ENCODE peak calls at places on chromosomes 4 and X, in ten cellular contexts. Q, C, E, M, W, R, D, Y, N and G are unnamed samples.

GRCh38 chr4:38015886-38016515 is 55.8 kb downstream of the PTTG2 start:
- DNase-seq in N (no peak), Y (no peak), D (no peak), C (no peak), Q (no peak), M (no peak), W (no peak), R (no peak), E (no peak), G (no peak)

GRCh38 chrX:41661366-41662095 is 27.2 kb upstream of the GPR34 start:
- DNase-seq in Y (no peak), E (no peak), M (no peak), W (no peak), N (no peak), C (no peak), Q (no peak), D (no peak), R (no peak), G (no peak)

GRCh38 chr4:141047228-141047884 is 85.9 kb downstream of the RNF150 start:
- DNase-seq in Y (peak; percentile 2), M (no peak), D (no peak), N (no peak), R (no peak), W (no peak), C (no peak), E (no peak), Q (no peak), G (no peak)

GRCh38 chrX:11787564-11787963 is 29.5 kb downstream of the MSL3 start:
- DNase-seq in D (peak; percentile 81), N (peak; percentile 17), R (no peak), Y (peak; percentile 96), Q (peak; percentile 50), M (peak; percentile 45), E (peak; percentile 86), W (no peak), C (no peak), G (peak; percentile 41)

GRCh38 chrX:149837639-149838038 is 43.3 kb upstream of the MAGEA8 start:
- DNase-seq in C (no peak), D (peak; percentile 29), R (no peak), E (no peak), Y (no peak), W (no peak), Q (peak; percentile 3), M (no peak), N (no peak), G (no peak)

GRCh38 chrX:48493890-48494364 is 14.9 kb upstream of the PORCN start:
- DNase-seq in M (peak; percentile 5), W (no peak), N (peak; percentile 28), D (peak; percentile 17), R (no peak), Q (no peak), Y (peak; percentile 91), C (no peak), E (peak; percentile 74), G (peak; percentile 35)

GRCh38 chr4:47704693-47705325 is 133.1 kb downstream of the CORIN start:
- DNase-seq in E (peak; percentile 80), N (peak; percentile 17), R (peak; percentile 22), Q (no peak), M (peak; percentile 82), W (no peak), Y (peak; percentile 57), C (no peak), D (peak; percentile 22), G (peak; percentile 21)

GRCh38 chrX:47723689-47724088 is 64.7 kb upstream of the UXT start:
- DNase-seq in R (peak; percentile 27), W (no peak), N (no peak), D (peak; percentile 39), E (peak; percentile 15), C (no peak), Y (peak; percentile 54), Q (peak; percentile 0), M (no peak), G (no peak)

GRCh38 chr4:155339588-155339987 is 37.2 kb downstream of the MAP9 start:
- DNase-seq in N (peak; percentile 14), D (no peak), E (no peak), M (no peak), Y (peak; percentile 4), W (no peak), R (no peak), Q (no peak), C (no peak), G (peak; percentile 39)

GRCh38 chr4:79638735-79639134 is 230.7 kb upstream of the GK2 start:
- DNase-seq in M (no peak), Q (no peak), D (no peak), C (no peak), W (no peak), Y (no peak), E (no peak), N (no peak), R (no peak), G (no peak)

GRCh38 chrX:151871244-151871643 is 41.4 kb upstream of the MAGEA4 start:
- DNase-seq in C (no peak), Y (no peak), D (no peak), E (no peak), M (no peak), Q (no peak), R (no peak), N (no peak), W (no peak), G (no peak)

GRCh38 chr4:9952415-9952950 is 68.8 kb downstream of the SLC2A9 start:
- DNase-seq in W (no peak), Y (no peak), Q (no peak), E (no peak), D (no peak), M (no peak), R (no peak), N (no peak), C (no peak), G (no peak)

GRCh38 chr4:173793937-173794510 is 264.0 kb upstream of the HAND2 start:
- DNase-seq in Q (no peak), Y (no peak), R (no peak), W (no peak), M (no peak), E (no peak), N (no peak), C (no peak), D (no peak), G (no peak)

GRCh38 chr4:14309429-14309828 is 681.9 kb upstream of the BOD1L1 start:
- DNase-seq in C (no peak), R (no peak), N (no peak), D (no peak), M (no peak), E (no peak), Y (no peak), Q (no peak), W (no peak), G (no peak)

GRCh38 chrX:151870603-151871002 is 42.1 kb upstream of the MAGEA4 start:
- DNase-seq in R (no peak), M (no peak), N (no peak), D (no peak), W (no peak), E (no peak), Y (no peak), Q (no peak), C (no peak), G (no peak)

GRCh38 chr4:16029329-16029728 is 54.5 kb downstream of the PROM1 start:
- DNase-seq in E (no peak), W (no peak), D (no peak), N (no peak), C (no peak), Q (no peak), Y (no peak), R (no peak), M (no peak), G (no peak)

GRCh38 chrX:15465896-15466651 is 27.1 kb downstream of the PIR start:
- DNase-seq in Y (peak; percentile 53), D (peak; percentile 1), M (no peak), W (no peak), Q (no peak), E (peak; percentile 39), N (no peak), R (no peak), C (no peak), G (no peak)

GRCh38 chrX:74117962-74118361 is 186.0 kb upstream of the ZCCHC13 start:
- DNase-seq in M (no peak), R (no peak), Q (no peak), N (no peak), E (no peak), C (no peak), D (no peak), W (no peak), Y (peak; percentile 90), G (no peak)

GRCh38 chrX:19785647-19786046 is 101.8 kb downstream of the SH3KBP1 start:
- DNase-seq in C (no peak), N (no peak), W (no peak), D (peak; percentile 69), R (no peak), Q (no peak), M (peak; percentile 8), Y (no peak), E (no peak), G (no peak)

GRCh38 chr4:108345862-108346530 is 177.3 kb upstream of the LEF1 start:
- DNase-seq in M (peak; percentile 19), Q (no peak), C (no peak), E (no peak), W (no peak), D (no peak), Y (no peak), R (no peak), N (no peak), G (no peak)

GRCh38 chr4:134762053-134762452 is 560.5 kb upstream of the PABPC4L start:
- DNase-seq in N (no peak), D (no peak), E (no peak), Y (peak; percentile 15), C (no peak), Q (no peak), R (no peak), W (no peak), M (no peak), G (no peak)

GRCh38 chrX:110691446-110691845 is 104.2 kb downstream of the CHRDL1 start:
- DNase-seq in C (no peak), M (no peak), D (no peak), W (no peak), E (no peak), R (no peak), Q (no peak), N (no peak), Y (no peak), G (no peak)